ENCODE peak calls at places on chromosomes 6 and 20, in six cellular contexts. X is ureter; W is stimulated activated CD4-positive, alpha-beta T cell treated with anti-CD3 and anti-CD28 coated beads, Interleukin-1b, Interleukin-23, amount 100 ng/mL, for 48 hours; T is HTR-8/SVneo; O is SK-N-SH; M is effector CD4-positive, alpha-beta T cell. C is an unnamed sample.

GRCh38 chr20:48733296-48733790 is 94.5 kb downstream of the PREX1 start:
- DNase-seq in T (peak; percentile 54), X (no peak), W (no peak), M (no peak), O (no peak), C (no peak)

GRCh38 chr6:64220776-64221175 is 585.2 kb downstream of the PHF3 start:
- DNase-seq in X (no peak), T (no peak), O (no peak), W (no peak), M (no peak), C (no peak)

GRCh38 chr6:90347411-90347841 is 50.8 kb upstream of the BACH2 start:
- DNase-seq in T (no peak), X (no peak), O (no peak), M (no peak), W (peak; percentile 63), C (no peak)

GRCh38 chr6:121858310-121858709 is 422.9 kb downstream of the GJA1 start:
- DNase-seq in T (no peak), M (no peak), O (no peak), W (no peak), X (no peak), C (no peak)

GRCh38 chr6:103570431-103570830 is 1289.3 kb downstream of the HACE1 start:
- DNase-seq in O (no peak), X (no peak), M (no peak), T (no peak), W (no peak), C (no peak)

GRCh38 chr20:38158701-38159325 is 6.3 kb downstream of the TGM2 start:
- DNase-seq in O (no peak), M (no peak), W (no peak), T (no peak), X (no peak), C (no peak)

GRCh38 chr20:10848810-10849370 is 175.1 kb upstream of the JAG1 start:
- DNase-seq in X (no peak), W (no peak), M (no peak), O (no peak), T (peak; percentile 57), C (peak; percentile 88)

GRCh38 chr6:121932071-121933009 is 467.1 kb upstream of the HSF2 start:
- DNase-seq in X (peak; percentile 47), M (no peak), O (peak; percentile 62), T (peak; percentile 72), W (no peak), C (peak; percentile 67)

GRCh38 chr6:11710968-11711643 is 67.5 kb downstream of the ADTRP start:
- DNase-seq in W (peak; percentile 79), X (no peak), T (no peak), O (no peak), M (no peak), C (no peak)

C was measured in foreskin melanocyte.